ENCODE peak calls at places on chromosomes 4 and X, in six cellular contexts. U is mucosa of descending colon, J is kidney, M is lower lobe of right lung, P is psoas muscle, I is K562. V is an unnamed sample. For H3K36me3, the result is how much of the 10 kb centered on the place peaks cover.

GRCh38 chr4:84632092-84632491 is 49.2 kb downstream of the CDS1 start:
- DNase-seq in I (no peak), U (no peak), J (no peak), M (no peak), P (no peak), V (no peak)

GRCh38 chr4:111230265-111230664 is 607.4 kb upstream of the PITX2 start:
- DNase-seq in J (no peak), U (no peak), M (no peak), P (no peak), I (no peak), V (no peak)

GRCh38 chrX:135931644-135932487 is 38.4 kb downstream of the SAGE1 start:
- DNase-seq in P (peak), M (peak), U (peak), I (peak), J (no peak), V (no peak)

GRCh38 chr4:171430495-171430894 is 382.7 kb upstream of the GALNTL6 start:
- DNase-seq in U (no peak), P (no peak), M (no peak), I (no peak), J (no peak), V (no peak)

GRCh38 chrX:86014421-86014820 is 32.9 kb downstream of the CHM start:
- DNase-seq in M (no peak), U (peak), J (no peak), P (no peak), I (no peak), V (no peak)

GRCh38 chr4:92254767-92255442 is 48.9 kb upstream of the GRID2 start:
- DNase-seq in U (no peak), J (no peak), M (no peak), P (no peak), I (no peak), V (no peak)

GRCh38 chr4:104589264-104589868 is 94.7 kb upstream of the CXXC4 start:
- DNase-seq in I (no peak), P (no peak), J (no peak), U (no peak), M (no peak), V (no peak)

GRCh38 chr4:140157341-140157740 is 3.4 kb upstream of the MAML3 start:
- DNase-seq in P (no peak), I (no peak), M (no peak), U (no peak), J (no peak), V (no peak)

GRCh38 chr4:47668810-47669408 is 169.0 kb downstream of the CORIN start:
- DNase-seq in I (peak), J (no peak), P (no peak), U (peak), M (no peak), V (no peak)

GRCh38 chr4:95181446-95182306 is 367.1 kb downstream of the UNC5C start:
- DNase-seq in P (no peak), M (no peak), I (peak), U (no peak), J (no peak), V (no peak)

GRCh38 chr4:88522702-88523324 is 763 bp downstream of the PYURF start:
- DNase-seq in J (peak), I (peak), U (peak), M (peak), P (peak), V (no peak)

GRCh38 chr4:101127176-101127790 is 220.0 kb downstream of the PPP3CA start:
- DNase-seq in J (no peak), I (no peak), U (no peak), M (no peak), P (no peak), V (no peak)

GRCh38 chr4:187908079-187908501 is 87.5 kb upstream of the ZFP42 start:
- DNase-seq in M (no peak), U (no peak), J (no peak), I (no peak), P (no peak), V (peak)

GRCh38 chr4:122542411-122543236 is 78.2 kb downstream of the IL21 start:
- DNase-seq in U (no peak), P (no peak), I (no peak), J (no peak), M (no peak), V (peak)

GRCh38 chr4:85953651-85954018 is 406.2 kb downstream of the MAPK10 start:
- DNase-seq in M (no peak), J (peak), I (no peak), P (no peak), U (no peak), V (no peak)

GRCh38 chr4:14059006-14059405 is 431.5 kb upstream of the BOD1L1 start:
- DNase-seq in U (no peak), I (no peak), M (no peak), J (no peak), P (no peak), V (no peak)

GRCh38 chr4:12884846-12885796 is 599.0 kb downstream of the RAB28 start:
- DNase-seq in P (no peak), I (no peak), U (no peak), M (no peak), J (no peak), V (no peak)

GRCh38 chrX:43003939-43004338 is 226.0 kb upstream of the PPP1R2C start:
- DNase-seq in U (no peak), P (no peak), J (no peak), M (no peak), I (no peak), V (no peak)

GRCh38 chr4:131584587-131584986 is 1564.5 kb upstream of the PCDH10 start:
- DNase-seq in M (no peak), J (no peak), P (no peak), U (no peak), I (no peak), V (no peak)

GRCh38 chrX:139640259-139640658 is 67.7 kb downstream of the MCF2 start:
- DNase-seq in P (no peak), J (no peak), I (no peak), M (no peak), U (no peak), V (no peak)

GRCh38 chr4:41142946-41143720 is 71.2 kb downstream of the APBB2 start:
- DNase-seq in I (no peak), J (no peak), M (no peak), U (peak), P (peak), V (peak)

GRCh38 chr4:16801356-16801755 is 97.1 kb downstream of the LDB2 start:
- DNase-seq in I (no peak), U (no peak), M (no peak), P (no peak), J (no peak), V (no peak)

GRCh38 chr4:24933684-24934275 is 20.9 kb upstream of the CCDC149 start:
- DNase-seq in M (no peak), P (no peak), U (no peak), J (no peak), I (no peak), V (no peak)

GRCh38 chr4:94728056-94728766 is 29.5 kb upstream of the BMPR1B start:
- DNase-seq in J (no peak), M (no peak), P (no peak), U (no peak), I (no peak), V (no peak)

GRCh38 chr4:175290401-175290800 is 372.2 kb downstream of the ADAM29 start:
- DNase-seq in I (no peak), P (no peak), U (no peak), J (no peak), M (no peak), V (no peak)

GRCh38 chr4:182246401-182247205 is 3.4 kb downstream of the TENM3 start:
- DNase-seq in J (no peak), P (no peak), M (no peak), I (no peak), U (no peak), V (no peak)

GRCh38 chrX:104253567-104254441 is 929 bp downstream of the ESX1 start:
- DNase-seq in U (no peak), M (no peak), I (no peak), P (no peak), J (peak), V (no peak)

GRCh38 chrX:74423289-74423985 is 2.1 kb downstream of the SLC16A2 start:
- DNase-seq in J (no peak), M (no peak), I (no peak), U (no peak), P (no peak), V (no peak)

GRCh38 chr4:154779362-154779947 is 1.6 kb upstream of the RBM46 start:
- DNase-seq in U (no peak), P (no peak), M (no peak), J (no peak), I (peak), V (no peak)

GRCh38 chr4:4402966-4403365 is 16.1 kb downstream of the NSG1 start:
- DNase-seq in U (no peak), M (no peak), I (no peak), J (no peak), P (no peak), V (peak)

GRCh38 chrX:15906544-15906943 is 51.9 kb upstream of the AP1S2 start:
- DNase-seq in M (no peak), P (no peak), U (no peak), I (no peak), J (no peak), V (no peak)

GRCh38 chr4:74006009-74006476 is 7.6 kb upstream of the CXCL5 start:
- DNase-seq in M (no peak), U (no peak), J (no peak), I (no peak), P (no peak), V (no peak)

GRCh38 chr4:47642985-47643745 is 158.1 kb downstream of the ATP10D start:
- DNase-seq in M (no peak), P (no peak), J (no peak), U (no peak), I (no peak), V (no peak)

GRCh38 chrX:145213504-145213903 is 33.8 kb upstream of the SPANXN1 start:
- DNase-seq in P (no peak), U (peak), M (no peak), I (peak), J (no peak), V (no peak)
- TF ChIP-seq CTCF in P (peak), U (no peak), M (no peak), I (no peak), J (no peak), V (no peak)

GRCh38 chr4:8379281-8379680 is 61.2 kb downstream of the ACOX3 start:
- DNase-seq in M (peak), P (peak), J (no peak), U (no peak), I (no peak), V (no peak)
- H3K36me3 ChIP-seq in M (under half), P (under half), J (under half), U (under half), I (under half), V (under half)

DNA sequence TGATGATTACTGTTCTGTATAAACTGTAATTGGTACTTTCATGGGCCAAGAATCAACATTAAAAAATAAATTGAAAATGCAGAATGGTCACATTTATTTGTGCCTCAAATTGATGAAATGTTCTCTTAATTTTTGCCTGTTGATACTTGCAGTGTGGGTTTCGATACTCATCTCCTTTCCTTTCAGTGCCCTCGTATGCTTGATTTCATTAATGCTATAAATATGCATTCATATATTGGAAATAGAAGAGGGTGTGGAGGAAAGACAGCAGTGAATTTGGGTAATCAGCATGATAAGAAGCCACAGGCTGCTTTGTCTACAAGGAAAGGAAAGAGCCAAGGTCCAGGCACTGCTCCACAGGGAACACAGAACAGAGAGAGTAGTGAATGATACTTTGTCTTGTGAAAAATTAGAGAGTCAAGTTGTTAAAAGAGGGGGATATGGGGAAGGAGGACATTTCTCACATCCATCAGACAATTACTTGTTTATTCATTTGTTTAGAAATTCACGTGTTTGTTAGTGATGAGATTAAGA is 1.0 kb upstream of the DDX60 start:
- DNase-seq in M (no peak), P (no peak), J (no peak), I (no peak), U (no peak), V (no peak)
- H3K4me3 ChIP-seq in M (peak), P (peak), J (peak), I (no peak), U (no peak), V (no peak)

DNA sequence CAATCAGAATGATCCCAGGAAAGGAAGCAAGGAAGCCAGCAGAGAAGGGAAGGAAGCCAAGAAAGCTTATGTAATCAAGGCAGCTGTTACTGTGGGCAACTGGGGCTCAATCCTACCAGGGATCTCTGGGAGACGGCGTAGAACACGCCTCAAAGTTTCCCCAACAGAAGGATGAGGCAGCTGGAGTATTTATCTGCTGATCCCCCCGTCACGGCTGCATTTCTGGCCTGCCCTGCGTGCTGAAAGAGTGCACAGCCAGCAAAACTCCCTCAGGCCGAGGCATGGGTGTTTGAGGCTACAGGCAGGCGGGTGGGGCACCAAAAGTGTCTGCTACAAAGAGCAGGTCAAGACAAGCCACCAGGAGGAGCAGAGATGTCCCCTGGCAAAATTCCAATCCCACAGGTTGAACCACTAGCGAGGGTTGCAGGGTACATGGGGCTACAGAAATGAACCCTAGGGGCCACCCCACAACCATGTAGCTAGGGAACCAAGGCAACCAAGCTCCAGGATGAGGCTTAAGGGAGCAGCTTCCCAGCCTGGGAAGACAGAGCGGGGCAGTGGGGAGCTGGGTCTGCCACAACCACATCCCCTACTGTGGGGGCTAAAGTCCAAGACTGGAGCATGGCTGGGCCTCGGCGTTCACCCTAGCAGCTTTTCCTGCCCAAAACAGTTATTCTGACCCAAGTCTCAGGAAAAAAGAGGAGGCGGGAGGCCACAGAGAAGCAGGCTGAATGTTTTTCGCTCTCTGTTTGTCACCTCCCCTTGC is 113.4 kb downstream of the BCOR start:
- DNase-seq in P (peak), M (no peak), I (peak), U (peak), J (peak), V (no peak)
- TF ChIP-seq CTCF in P (no peak), M (no peak), I (peak), U (no peak), J (no peak), V (no peak)

GRCh38 chrX:19560611-19561010 is 45.3 kb upstream of the MAP3K15 start:
- DNase-seq in I (no peak), M (no peak), U (no peak), J (no peak), P (no peak), V (no peak)
- H3K36me3 ChIP-seq in I (under half), M (under half), U (under half), J (under half), P (under half), V (under half)

DNA sequence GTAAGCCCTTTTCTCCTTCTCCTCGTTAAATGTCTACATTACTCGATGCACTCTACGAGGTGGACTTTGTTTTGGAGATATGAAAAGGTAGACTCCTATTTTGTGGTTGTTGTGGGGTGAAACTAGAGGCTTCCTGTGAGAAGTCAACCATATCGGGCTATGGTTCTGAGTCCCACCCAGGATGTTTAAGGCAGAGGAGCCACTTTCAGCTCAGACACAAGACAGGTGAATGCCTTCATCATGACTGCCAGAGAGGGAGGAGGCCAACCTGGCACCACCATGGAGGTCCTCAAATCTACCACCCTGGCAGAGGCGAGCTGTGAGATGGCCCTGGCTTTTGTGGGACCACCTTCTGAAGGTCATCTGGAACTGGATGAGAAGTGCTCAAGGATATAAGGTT is 154.4 kb upstream of the KLF3 start:
- DNase-seq in M (no peak), P (no peak), J (no peak), I (no peak), U (no peak), V (no peak)
- H3K4me3 ChIP-seq in M (no peak), P (no peak), J (no peak), I (no peak), U (no peak), V (no peak)

GRCh38 chrX:13506574-13506973 is 62.8 kb upstream of the EGFL6 start:
- DNase-seq in I (peak), J (no peak), U (peak), M (peak), P (peak), V (no peak)
- TF ChIP-seq CTCF in I (peak), J (peak), U (peak), M (peak), P (peak), V (peak)

V was measured in BJ.